ENCODE peak calls at places on chromosome 17, in six cellular contexts. E is omental fat pad; G is Daoy; M is NCI-H1105 treated with DMSO at 0.1 percent for 48 hours; W is CD4-positive, alpha-beta memory T cell; B is myocyte. Q is an unnamed sample.

GRCh38 chr17:57861000-57861736 is 11.3 kb upstream of the MRPS23 start:
- DNase-seq in B (no peak), M (peak; percentile 13), W (peak; percentile 32), E (no peak), G (peak; percentile 71), Q (peak; percentile 21)

GRCh38 chr17:67435122-67435521 is 58.0 kb downstream of the PITPNC1 start:
- DNase-seq in B (no peak), M (no peak), E (no peak), G (no peak), W (peak; percentile 76), Q (peak; percentile 85)

GRCh38 chr17:66115246-66115645 is 76.7 kb downstream of the CEP112 start:
- DNase-seq in E (no peak), B (peak; percentile 21), M (no peak), W (no peak), G (no peak), Q (no peak)

GRCh38 chr17:5509482-5509881 is 23.1 kb downstream of the MIS12 start:
- DNase-seq in M (no peak), E (no peak), W (no peak), G (peak; percentile 94), B (no peak), Q (no peak)

GRCh38 chr17:81162491-81162890 is 2.8 kb upstream of the PVALEF start:
- DNase-seq in B (no peak), G (no peak), E (no peak), W (no peak), M (no peak), Q (no peak)

GRCh38 chr17:32859857-32860525 is 16.9 kb downstream of the MYO1D start:
- DNase-seq in B (no peak), E (no peak), W (no peak), M (no peak), G (peak; percentile 15), Q (no peak)

GRCh38 chr17:64331946-64332493 is 58.6 kb downstream of the PECAM1 start:
- DNase-seq in E (no peak), M (no peak), G (peak; percentile 38), W (no peak), B (no peak), Q (no peak)

GRCh38 chr17:75875182-75875939 is 3.0 kb downstream of the TRIM47 start:
- DNase-seq in B (no peak), E (no peak), W (no peak), M (no peak), G (no peak), Q (no peak)

GRCh38 chr17:65749479-65749878 is 188.0 kb upstream of the AXIN2 start:
- DNase-seq in G (peak; percentile 38), E (no peak), M (no peak), W (no peak), B (no peak), Q (no peak)

GRCh38 chr17:33052856-33053255 is 61.2 kb downstream of the SPACA3 start:
- DNase-seq in W (no peak), B (peak; percentile 12), G (no peak), E (no peak), M (no peak), Q (no peak)

GRCh38 chr17:1796800-1797199 is 32.9 kb downstream of the SMYD4 start:
- DNase-seq in G (no peak), W (no peak), E (no peak), M (no peak), B (peak; percentile 65), Q (no peak)

GRCh38 chr17:50634123-50634914 is at the start of gene ABCC3:
- DNase-seq in E (no peak), W (no peak), G (peak; percentile 58), B (peak; percentile 31), M (peak; percentile 5), Q (no peak)

GRCh38 chr17:740240-741055 is 8.1 kb downstream of the TLCD3A start:
- DNase-seq in G (no peak), W (no peak), M (no peak), B (no peak), E (no peak), Q (no peak)

GRCh38 chr17:81483085-81483861 is 29.3 kb downstream of the ACTG1 start:
- DNase-seq in M (no peak), B (no peak), G (no peak), W (no peak), E (no peak), Q (peak; percentile 51)

Q was measured in immature natural killer cell.